ENCODE peak calls at places on chromosomes 7 and 10, in nine cellular contexts. One of them, this sample, is unnamed.
A peak's percentile ranks its signal among the peaks of the same experiment; 100 is the strongest.

GRCh38 chr10:93090619-93091018 is 16.9 kb downstream of the CYP26A1 start:
- DNase-seq in upper lobe of right lung: no peak
- DNase-seq in globus pallidus: no peak
- DNase-seq in choroid plexus epithelial cell: no peak
- DNase-seq in right atrium auricular region: no peak
- DNase-seq in amniotic stem cell: no peak
- DNase-seq in GM18507: no peak
- DNase-seq in activated CD4-positive, alpha-beta T cell treated with anti-CD3 and anti-CD28 coated beads, Interleukin-2, amount 50 U/mL, for 48 hours: no peak
- DNase-seq in iPS DF 19.7: no peak
- DNase-seq in this sample: no peak

GRCh38 chr7:157550300-157551275 is 213.8 kb downstream of the DNAJB6 start:
- DNase-seq in upper lobe of right lung: peak; percentile 40
- DNase-seq in globus pallidus: no peak
- DNase-seq in choroid plexus epithelial cell: no peak
- DNase-seq in right atrium auricular region: no peak
- DNase-seq in amniotic stem cell: no peak
- DNase-seq in GM18507: no peak
- DNase-seq in activated CD4-positive, alpha-beta T cell treated with anti-CD3 and anti-CD28 coated beads, Interleukin-2, amount 50 U/mL, for 48 hours: no peak
- DNase-seq in iPS DF 19.7: no peak
- DNase-seq in this sample: no peak

GRCh38 chr10:62454696-62455451 is 80.7 kb downstream of the ZNF365 start:
- DNase-seq in upper lobe of right lung: no peak
- DNase-seq in globus pallidus: no peak
- DNase-seq in choroid plexus epithelial cell: peak; percentile 75
- DNase-seq in right atrium auricular region: peak; percentile 73
- DNase-seq in amniotic stem cell: no peak
- DNase-seq in GM18507: no peak
- DNase-seq in activated CD4-positive, alpha-beta T cell treated with anti-CD3 and anti-CD28 coated beads, Interleukin-2, amount 50 U/mL, for 48 hours: no peak
- DNase-seq in iPS DF 19.7: no peak
- DNase-seq in this sample: no peak

GRCh38 chr7:155694846-155695245 is 50.4 kb downstream of the RBM33 start:
- DNase-seq in upper lobe of right lung: no peak
- DNase-seq in globus pallidus: no peak
- DNase-seq in choroid plexus epithelial cell: peak; percentile 54
- DNase-seq in right atrium auricular region: no peak
- DNase-seq in amniotic stem cell: no peak
- DNase-seq in GM18507: no peak
- DNase-seq in activated CD4-positive, alpha-beta T cell treated with anti-CD3 and anti-CD28 coated beads, Interleukin-2, amount 50 U/mL, for 48 hours: no peak
- DNase-seq in iPS DF 19.7: no peak
- DNase-seq in this sample: no peak

GRCh38 chr7:22008011-22008410 is 62.3 kb upstream of the CDCA7L start:
- DNase-seq in upper lobe of right lung: no peak
- DNase-seq in globus pallidus: no peak
- DNase-seq in choroid plexus epithelial cell: no peak
- DNase-seq in right atrium auricular region: no peak
- DNase-seq in amniotic stem cell: no peak
- DNase-seq in GM18507: no peak
- DNase-seq in activated CD4-positive, alpha-beta T cell treated with anti-CD3 and anti-CD28 coated beads, Interleukin-2, amount 50 U/mL, for 48 hours: no peak
- DNase-seq in iPS DF 19.7: no peak
- DNase-seq in this sample: no peak

GRCh38 chr7:143456992-143457793 is 13.9 kb downstream of the TAS2R60 start:
- DNase-seq in upper lobe of right lung: no peak
- DNase-seq in globus pallidus: no peak
- DNase-seq in choroid plexus epithelial cell: no peak
- DNase-seq in right atrium auricular region: no peak
- DNase-seq in amniotic stem cell: peak; percentile 16
- DNase-seq in GM18507: no peak
- DNase-seq in activated CD4-positive, alpha-beta T cell treated with anti-CD3 and anti-CD28 coated beads, Interleukin-2, amount 50 U/mL, for 48 hours: no peak
- DNase-seq in iPS DF 19.7: no peak
- DNase-seq in this sample: no peak

GRCh38 chr10:125193306-125193877 is 33.0 kb upstream of the CTBP2 start:
- DNase-seq in upper lobe of right lung: no peak
- DNase-seq in globus pallidus: no peak
- DNase-seq in choroid plexus epithelial cell: no peak
- DNase-seq in right atrium auricular region: no peak
- DNase-seq in amniotic stem cell: no peak
- DNase-seq in GM18507: no peak
- DNase-seq in activated CD4-positive, alpha-beta T cell treated with anti-CD3 and anti-CD28 coated beads, Interleukin-2, amount 50 U/mL, for 48 hours: no peak
- DNase-seq in iPS DF 19.7: peak; percentile 12
- DNase-seq in this sample: no peak

GRCh38 chr10:8616166-8616565 is 561.7 kb downstream of the GATA3 start:
- DNase-seq in upper lobe of right lung: no peak
- DNase-seq in globus pallidus: no peak
- DNase-seq in choroid plexus epithelial cell: no peak
- DNase-seq in right atrium auricular region: no peak
- DNase-seq in amniotic stem cell: no peak
- DNase-seq in GM18507: no peak
- DNase-seq in activated CD4-positive, alpha-beta T cell treated with anti-CD3 and anti-CD28 coated beads, Interleukin-2, amount 50 U/mL, for 48 hours: no peak
- DNase-seq in iPS DF 19.7: no peak
- DNase-seq in this sample: no peak

GRCh38 chr10:44857363-44858016 is 53.6 kb upstream of the TMEM72 start:
- DNase-seq in upper lobe of right lung: peak; percentile 77
- DNase-seq in globus pallidus: peak; percentile 38
- DNase-seq in choroid plexus epithelial cell: peak; percentile 96
- DNase-seq in right atrium auricular region: peak; percentile 70
- DNase-seq in amniotic stem cell: peak; percentile 67
- DNase-seq in GM18507: peak; percentile 48
- DNase-seq in activated CD4-positive, alpha-beta T cell treated with anti-CD3 and anti-CD28 coated beads, Interleukin-2, amount 50 U/mL, for 48 hours: peak; percentile 69
- DNase-seq in iPS DF 19.7: peak; percentile 94
- DNase-seq in this sample: peak; percentile 68

GRCh38 chr7:34756691-34757090 is 98.7 kb downstream of the NPSR1 start:
- DNase-seq in upper lobe of right lung: no peak
- DNase-seq in globus pallidus: no peak
- DNase-seq in choroid plexus epithelial cell: no peak
- DNase-seq in right atrium auricular region: no peak
- DNase-seq in amniotic stem cell: no peak
- DNase-seq in GM18507: no peak
- DNase-seq in activated CD4-positive, alpha-beta T cell treated with anti-CD3 and anti-CD28 coated beads, Interleukin-2, amount 50 U/mL, for 48 hours: no peak
- DNase-seq in iPS DF 19.7: no peak
- DNase-seq in this sample: no peak

GRCh38 chr7:141295367-141295895 is 221.6 kb downstream of the TMEM178B start:
- DNase-seq in upper lobe of right lung: no peak
- DNase-seq in globus pallidus: no peak
- DNase-seq in choroid plexus epithelial cell: no peak
- DNase-seq in right atrium auricular region: no peak
- DNase-seq in amniotic stem cell: no peak
- DNase-seq in GM18507: no peak
- DNase-seq in activated CD4-positive, alpha-beta T cell treated with anti-CD3 and anti-CD28 coated beads, Interleukin-2, amount 50 U/mL, for 48 hours: no peak
- DNase-seq in iPS DF 19.7: no peak
- DNase-seq in this sample: no peak

GRCh38 chr10:3095373-3096139 is 28.2 kb downstream of the PFKP start:
- DNase-seq in upper lobe of right lung: no peak
- DNase-seq in globus pallidus: no peak
- DNase-seq in choroid plexus epithelial cell: peak; percentile 99
- DNase-seq in right atrium auricular region: peak; percentile 76
- DNase-seq in amniotic stem cell: peak; percentile 97
- DNase-seq in GM18507: no peak
- DNase-seq in activated CD4-positive, alpha-beta T cell treated with anti-CD3 and anti-CD28 coated beads, Interleukin-2, amount 50 U/mL, for 48 hours: peak; percentile 66
- DNase-seq in iPS DF 19.7: no peak
- DNase-seq in this sample: peak; percentile 41

GRCh38 chr7:64494912-64495461 is 67.9 kb downstream of the ZNF680 start:
- DNase-seq in upper lobe of right lung: no peak
- DNase-seq in globus pallidus: no peak
- DNase-seq in choroid plexus epithelial cell: no peak
- DNase-seq in right atrium auricular region: no peak
- DNase-seq in amniotic stem cell: no peak
- DNase-seq in GM18507: no peak
- DNase-seq in activated CD4-positive, alpha-beta T cell treated with anti-CD3 and anti-CD28 coated beads, Interleukin-2, amount 50 U/mL, for 48 hours: no peak
- DNase-seq in iPS DF 19.7: no peak
- DNase-seq in this sample: no peak

GRCh38 chr7:129187681-129188371 is 607 bp upstream of the SMO start:
- DNase-seq in upper lobe of right lung: no peak
- DNase-seq in globus pallidus: no peak
- DNase-seq in choroid plexus epithelial cell: no peak
- DNase-seq in right atrium auricular region: no peak
- DNase-seq in amniotic stem cell: no peak
- DNase-seq in GM18507: no peak
- DNase-seq in activated CD4-positive, alpha-beta T cell treated with anti-CD3 and anti-CD28 coated beads, Interleukin-2, amount 50 U/mL, for 48 hours: no peak
- DNase-seq in iPS DF 19.7: no peak
- DNase-seq in this sample: no peak

GRCh38 chr7:27671675-27672074 is 9.0 kb upstream of the HIBADH start:
- DNase-seq in upper lobe of right lung: no peak
- DNase-seq in globus pallidus: no peak
- DNase-seq in choroid plexus epithelial cell: no peak
- DNase-seq in right atrium auricular region: no peak
- DNase-seq in amniotic stem cell: no peak
- DNase-seq in GM18507: no peak
- DNase-seq in activated CD4-positive, alpha-beta T cell treated with anti-CD3 and anti-CD28 coated beads, Interleukin-2, amount 50 U/mL, for 48 hours: no peak
- DNase-seq in iPS DF 19.7: no peak
- DNase-seq in this sample: no peak

GRCh38 chr7:12729112-12729511 is 41.7 kb downstream of the ARL4A start:
- DNase-seq in upper lobe of right lung: peak; percentile 69
- DNase-seq in globus pallidus: peak; percentile 59
- DNase-seq in choroid plexus epithelial cell: peak; percentile 83
- DNase-seq in right atrium auricular region: peak; percentile 85
- DNase-seq in amniotic stem cell: no peak
- DNase-seq in GM18507: no peak
- DNase-seq in activated CD4-positive, alpha-beta T cell treated with anti-CD3 and anti-CD28 coated beads, Interleukin-2, amount 50 U/mL, for 48 hours: no peak
- DNase-seq in iPS DF 19.7: peak; percentile 61
- DNase-seq in this sample: no peak

GRCh38 chr7:137007001-137007725 is 138.7 kb downstream of the CHRM2 start:
- DNase-seq in upper lobe of right lung: no peak
- DNase-seq in globus pallidus: no peak
- DNase-seq in choroid plexus epithelial cell: peak; percentile 41
- DNase-seq in right atrium auricular region: no peak
- DNase-seq in amniotic stem cell: no peak
- DNase-seq in GM18507: no peak
- DNase-seq in activated CD4-positive, alpha-beta T cell treated with anti-CD3 and anti-CD28 coated beads, Interleukin-2, amount 50 U/mL, for 48 hours: no peak
- DNase-seq in iPS DF 19.7: no peak
- DNase-seq in this sample: no peak

GRCh38 chr10:3242251-3242650 is 69.7 kb upstream of the PITRM1 start:
- DNase-seq in upper lobe of right lung: no peak
- DNase-seq in globus pallidus: no peak
- DNase-seq in choroid plexus epithelial cell: no peak
- DNase-seq in right atrium auricular region: no peak
- DNase-seq in amniotic stem cell: no peak
- DNase-seq in GM18507: no peak
- DNase-seq in activated CD4-positive, alpha-beta T cell treated with anti-CD3 and anti-CD28 coated beads, Interleukin-2, amount 50 U/mL, for 48 hours: no peak
- DNase-seq in iPS DF 19.7: no peak
- DNase-seq in this sample: no peak

GRCh38 chr10:91540714-91541113 is 92.2 kb downstream of the PPP1R3C start:
- DNase-seq in upper lobe of right lung: no peak
- DNase-seq in globus pallidus: no peak
- DNase-seq in choroid plexus epithelial cell: no peak
- DNase-seq in right atrium auricular region: no peak
- DNase-seq in amniotic stem cell: no peak
- DNase-seq in GM18507: no peak
- DNase-seq in activated CD4-positive, alpha-beta T cell treated with anti-CD3 and anti-CD28 coated beads, Interleukin-2, amount 50 U/mL, for 48 hours: no peak
- DNase-seq in iPS DF 19.7: no peak
- DNase-seq in this sample: no peak